ENCODE peak calls at places on chromosomes 3 and 15, in five cellular contexts. One of them, this sample, is unnamed.

GRCh38 chr3:16460273-16460672 is 53.2 kb downstream of the RFTN1 start:
- DNase-seq in vagina: no peak
- DNase-seq in GM23338: no peak
- DNase-seq in transverse colon: no peak
- DNase-seq in esophagus muscularis mucosa: no peak
- DNase-seq in this sample: no peak

GRCh38 chr3:188353409-188353808 is 199.5 kb downstream of the LPP start:
- DNase-seq in vagina: no peak
- DNase-seq in GM23338: no peak
- DNase-seq in transverse colon: no peak
- DNase-seq in esophagus muscularis mucosa: no peak
- DNase-seq in this sample: no peak

GRCh38 chr3:101638262-101638745 is 38.6 kb downstream of the ZBTB11 start:
- DNase-seq in vagina: no peak
- DNase-seq in GM23338: peak
- DNase-seq in transverse colon: no peak
- DNase-seq in esophagus muscularis mucosa: no peak
- DNase-seq in this sample: no peak

GRCh38 chr3:40780801-40781406 is 256.1 kb downstream of the ZNF621 start:
- DNase-seq in vagina: no peak
- DNase-seq in GM23338: no peak
- DNase-seq in transverse colon: no peak
- DNase-seq in esophagus muscularis mucosa: peak
- DNase-seq in this sample: peak

GRCh38 chr3:136818191-136818850 is 605 bp upstream of the SLC35G2 start:
- DNase-seq in vagina: no peak
- DNase-seq in GM23338: peak
- DNase-seq in transverse colon: peak
- DNase-seq in esophagus muscularis mucosa: no peak
- DNase-seq in this sample: peak

GRCh38 chr3:100210777-100211145 is 50.0 kb upstream of the TBC1D23 start:
- DNase-seq in vagina: no peak
- DNase-seq in GM23338: peak
- DNase-seq in transverse colon: no peak
- DNase-seq in esophagus muscularis mucosa: peak
- DNase-seq in this sample: no peak

GRCh38 chr3:188241072-188241471 is 87.1 kb downstream of the LPP start:
- DNase-seq in vagina: no peak
- DNase-seq in GM23338: no peak
- DNase-seq in transverse colon: no peak
- DNase-seq in esophagus muscularis mucosa: no peak
- DNase-seq in this sample: no peak

GRCh38 chr15:65632780-65633384 is 11.1 kb downstream of the SLC24A1 start:
- DNase-seq in vagina: no peak
- DNase-seq in GM23338: no peak
- DNase-seq in transverse colon: no peak
- DNase-seq in esophagus muscularis mucosa: no peak
- DNase-seq in this sample: no peak

GRCh38 chr15:80854104-80854503 is 74.9 kb downstream of the CEMIP start:
- DNase-seq in vagina: no peak
- DNase-seq in GM23338: no peak
- DNase-seq in transverse colon: no peak
- DNase-seq in esophagus muscularis mucosa: no peak
- DNase-seq in this sample: no peak

GRCh38 chr15:60729850-60730458 is 251.0 kb upstream of the ICE2 start:
- DNase-seq in vagina: no peak
- DNase-seq in GM23338: no peak
- DNase-seq in transverse colon: no peak
- DNase-seq in esophagus muscularis mucosa: no peak
- DNase-seq in this sample: no peak

GRCh38 chr3:23590874-23591273 is 214.9 kb upstream of the UBE2E1 start:
- DNase-seq in vagina: no peak
- DNase-seq in GM23338: no peak
- DNase-seq in transverse colon: no peak
- DNase-seq in esophagus muscularis mucosa: peak
- DNase-seq in this sample: no peak

GRCh38 chr3:142896996-142897395 is 8.1 kb upstream of the PCOLCE2 start:
- DNase-seq in vagina: no peak
- DNase-seq in GM23338: no peak
- DNase-seq in transverse colon: no peak
- DNase-seq in esophagus muscularis mucosa: no peak
- DNase-seq in this sample: no peak

GRCh38 chr3:23663246-23663645 is 142.5 kb upstream of the UBE2E1 start:
- DNase-seq in vagina: no peak
- DNase-seq in GM23338: no peak
- DNase-seq in transverse colon: no peak
- DNase-seq in esophagus muscularis mucosa: no peak
- DNase-seq in this sample: no peak

GRCh38 chr3:51955893-51956770 is 951 bp downstream of the GPR62 start:
- DNase-seq in vagina: no peak
- DNase-seq in GM23338: peak
- DNase-seq in transverse colon: peak
- DNase-seq in esophagus muscularis mucosa: no peak
- DNase-seq in this sample: peak

GRCh38 chr3:127694467-127695215 is 21.9 kb downstream of the ABTB1 start:
- DNase-seq in vagina: no peak
- DNase-seq in GM23338: peak
- DNase-seq in transverse colon: peak
- DNase-seq in esophagus muscularis mucosa: no peak
- DNase-seq in this sample: peak

GRCh38 chr15:34754674-34755418 is at the start of gene GJD2:
- DNase-seq in vagina: no peak
- DNase-seq in GM23338: peak
- DNase-seq in transverse colon: no peak
- DNase-seq in esophagus muscularis mucosa: no peak
- DNase-seq in this sample: peak

GRCh38 chr3:50637945-50638344 is 21.0 kb downstream of the MAPKAPK3 start:
- DNase-seq in vagina: no peak
- DNase-seq in GM23338: no peak
- DNase-seq in transverse colon: no peak
- DNase-seq in esophagus muscularis mucosa: no peak
- DNase-seq in this sample: no peak

GRCh38 chr3:42490243-42490642 is 12.2 kb upstream of the VIPR1 start:
- DNase-seq in vagina: peak
- DNase-seq in GM23338: no peak
- DNase-seq in transverse colon: peak
- DNase-seq in esophagus muscularis mucosa: peak
- DNase-seq in this sample: peak

GRCh38 chr3:187954486-187955075 is 199.4 kb upstream of the LPP start:
- DNase-seq in vagina: no peak
- DNase-seq in GM23338: no peak
- DNase-seq in transverse colon: no peak
- DNase-seq in esophagus muscularis mucosa: no peak
- DNase-seq in this sample: no peak

GRCh38 chr3:186810597-186810996 is 4.3 kb upstream of the RFC4 start:
- DNase-seq in vagina: no peak
- DNase-seq in GM23338: no peak
- DNase-seq in transverse colon: no peak
- DNase-seq in esophagus muscularis mucosa: no peak
- DNase-seq in this sample: no peak

GRCh38 chr15:92869263-92869940 is 30.7 kb upstream of the CHD2 start:
- DNase-seq in vagina: no peak
- DNase-seq in GM23338: no peak
- DNase-seq in transverse colon: no peak
- DNase-seq in esophagus muscularis mucosa: no peak
- DNase-seq in this sample: no peak

GRCh38 chr3:157226173-157226847 is 66.4 kb upstream of the CCNL1 start:
- DNase-seq in vagina: no peak
- DNase-seq in GM23338: no peak
- DNase-seq in transverse colon: no peak
- DNase-seq in esophagus muscularis mucosa: no peak
- DNase-seq in this sample: no peak

GRCh38 chr3:17322106-17322793 is 420.2 kb downstream of the TBC1D5 start:
- DNase-seq in vagina: no peak
- DNase-seq in GM23338: no peak
- DNase-seq in transverse colon: no peak
- DNase-seq in esophagus muscularis mucosa: no peak
- DNase-seq in this sample: no peak

GRCh38 chr3:78154521-78155186 is 1114.8 kb downstream of the ROBO2 start:
- DNase-seq in vagina: no peak
- DNase-seq in GM23338: no peak
- DNase-seq in transverse colon: no peak
- DNase-seq in esophagus muscularis mucosa: no peak
- DNase-seq in this sample: no peak

GRCh38 chr3:30631237-30631961 is 25.0 kb downstream of the TGFBR2 start:
- DNase-seq in vagina: no peak
- DNase-seq in GM23338: no peak
- DNase-seq in transverse colon: no peak
- DNase-seq in esophagus muscularis mucosa: no peak
- DNase-seq in this sample: no peak

GRCh38 chr3:36302110-36302509 is 78.2 kb upstream of the STAC start:
- DNase-seq in vagina: no peak
- DNase-seq in GM23338: no peak
- DNase-seq in transverse colon: no peak
- DNase-seq in esophagus muscularis mucosa: no peak
- DNase-seq in this sample: no peak

GRCh38 chr15:44471885-44472284 is 44.5 kb downstream of the CTDSPL2 start:
- DNase-seq in vagina: no peak
- DNase-seq in GM23338: no peak
- DNase-seq in transverse colon: no peak
- DNase-seq in esophagus muscularis mucosa: no peak
- DNase-seq in this sample: no peak

GRCh38 chr3:128902426-128902825 is 23.0 kb downstream of the ACAD9 start:
- DNase-seq in vagina: no peak
- DNase-seq in GM23338: no peak
- DNase-seq in transverse colon: no peak
- DNase-seq in esophagus muscularis mucosa: no peak
- DNase-seq in this sample: peak

GRCh38 chr3:36714343-36714742 is 50.0 kb downstream of the DCLK3 start:
- DNase-seq in vagina: no peak
- DNase-seq in GM23338: no peak
- DNase-seq in transverse colon: no peak
- DNase-seq in esophagus muscularis mucosa: no peak
- DNase-seq in this sample: no peak

DNA sequence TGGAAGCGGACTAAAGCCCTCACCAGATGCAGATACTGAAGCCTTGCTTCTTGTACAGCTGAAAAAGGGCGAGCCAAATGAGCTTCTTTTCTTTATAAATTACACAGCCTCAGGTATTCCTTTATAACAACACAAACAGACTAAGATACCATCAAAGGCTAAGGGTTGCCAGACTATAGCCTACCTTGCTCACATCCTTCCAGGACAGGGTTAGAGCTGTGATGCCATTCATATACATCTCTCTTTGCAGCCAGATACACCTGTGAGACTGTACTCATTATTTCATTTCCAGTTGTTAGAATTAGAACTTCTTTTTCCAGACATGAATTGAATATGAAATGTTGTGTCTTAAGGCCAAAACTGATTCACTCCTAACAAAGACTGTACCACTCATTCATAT is 262.8 kb upstream of the NR2F2 start:
- DNase-seq in vagina: no peak
- DNase-seq in GM23338: no peak
- DNase-seq in transverse colon: no peak
- DNase-seq in esophagus muscularis mucosa: no peak
- DNase-seq in this sample: no peak
- TF ChIP-seq POLR2AphosphoS5 in vagina: no peak
- TF ChIP-seq POLR2AphosphoS5 in GM23338: no peak
- TF ChIP-seq POLR2AphosphoS5 in transverse colon: no peak
- TF ChIP-seq POLR2AphosphoS5 in esophagus muscularis mucosa: no peak
- TF ChIP-seq POLR2AphosphoS5 in this sample: no peak

DNA sequence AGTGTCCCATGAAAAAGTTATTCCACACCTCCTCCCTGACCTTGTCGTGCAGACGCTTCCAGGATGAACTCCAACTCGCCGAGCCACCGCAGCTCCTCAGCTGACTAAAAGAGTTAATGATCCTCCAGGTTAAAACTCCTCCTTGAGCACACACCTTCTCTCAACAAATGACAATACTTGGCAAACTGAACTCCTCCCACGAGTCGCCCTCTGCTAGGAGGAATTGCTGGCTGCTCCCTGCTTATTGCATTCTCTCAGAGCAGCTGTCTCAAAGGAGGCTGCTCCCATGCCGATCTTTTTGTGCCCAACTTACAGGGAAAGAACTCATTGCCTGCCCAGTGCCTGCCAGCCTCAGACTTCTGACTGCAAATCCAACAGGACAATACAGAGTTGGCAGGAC is at the start of gene ATP13A4:
- DNase-seq in vagina: no peak
- DNase-seq in GM23338: peak
- DNase-seq in transverse colon: peak
- DNase-seq in esophagus muscularis mucosa: no peak
- DNase-seq in this sample: no peak
- TF ChIP-seq POLR2AphosphoS5 in vagina: no peak
- TF ChIP-seq POLR2AphosphoS5 in GM23338: no peak
- TF ChIP-seq POLR2AphosphoS5 in transverse colon: peak
- TF ChIP-seq POLR2AphosphoS5 in esophagus muscularis mucosa: no peak
- TF ChIP-seq POLR2AphosphoS5 in this sample: peak

GRCh38 chr3:103389356-103389755 is 954.5 kb downstream of the ZPLD1 start:
- DNase-seq in vagina: no peak
- DNase-seq in GM23338: no peak
- DNase-seq in transverse colon: no peak
- DNase-seq in esophagus muscularis mucosa: no peak
- DNase-seq in this sample: no peak

GRCh38 chr3:103388214-103388613 is 953.4 kb downstream of the ZPLD1 start:
- DNase-seq in vagina: no peak
- DNase-seq in GM23338: no peak
- DNase-seq in transverse colon: no peak
- DNase-seq in esophagus muscularis mucosa: no peak
- DNase-seq in this sample: no peak

GRCh38 chr3:103393395-103394186 is 958.8 kb downstream of the ZPLD1 start:
- DNase-seq in vagina: no peak
- DNase-seq in GM23338: no peak
- DNase-seq in transverse colon: no peak
- DNase-seq in esophagus muscularis mucosa: no peak
- DNase-seq in this sample: no peak
- TF ChIP-seq POLR2AphosphoS5 in vagina: no peak
- TF ChIP-seq POLR2AphosphoS5 in GM23338: no peak
- TF ChIP-seq POLR2AphosphoS5 in transverse colon: no peak
- TF ChIP-seq POLR2AphosphoS5 in esophagus muscularis mucosa: no peak
- TF ChIP-seq POLR2AphosphoS5 in this sample: no peak

GRCh38 chr3:75294124-75294523 is 370.0 kb upstream of the FRG2C start:
- DNase-seq in vagina: no peak
- DNase-seq in GM23338: peak
- DNase-seq in transverse colon: peak
- DNase-seq in esophagus muscularis mucosa: peak
- DNase-seq in this sample: peak

GRCh38 chr3:75295013-75295412 is 369.1 kb upstream of the FRG2C start:
- DNase-seq in vagina: no peak
- DNase-seq in GM23338: no peak
- DNase-seq in transverse colon: no peak
- DNase-seq in esophagus muscularis mucosa: peak
- DNase-seq in this sample: no peak

DNA sequence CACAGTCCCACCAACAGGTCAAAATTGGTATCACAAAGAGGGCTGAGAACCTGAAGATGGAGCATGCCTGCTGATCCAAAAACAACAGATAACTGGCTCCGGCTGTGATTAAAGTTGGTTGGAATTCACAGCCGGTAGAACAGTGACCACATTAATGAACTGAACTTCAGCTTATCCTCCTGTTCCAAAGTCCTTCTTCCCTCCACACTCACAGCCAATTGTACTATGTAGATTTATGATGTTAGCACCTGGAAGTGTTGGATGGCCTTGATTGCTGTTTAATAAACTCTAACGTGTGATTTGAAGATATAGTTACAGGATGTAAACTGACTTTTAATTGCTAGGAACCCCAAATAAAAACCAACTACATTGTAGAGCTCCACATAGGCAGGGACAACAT is 367.3 kb upstream of the FRG2C start:
- DNase-seq in vagina: no peak
- DNase-seq in GM23338: no peak
- DNase-seq in transverse colon: no peak
- DNase-seq in esophagus muscularis mucosa: peak
- DNase-seq in this sample: no peak
- TF ChIP-seq POLR2AphosphoS5 in vagina: no peak
- TF ChIP-seq POLR2AphosphoS5 in GM23338: no peak
- TF ChIP-seq POLR2AphosphoS5 in transverse colon: no peak
- TF ChIP-seq POLR2AphosphoS5 in esophagus muscularis mucosa: no peak
- TF ChIP-seq POLR2AphosphoS5 in this sample: no peak